ENCODE peak calls at places on chromosomes 2 and 18, in four cellular contexts. H is K562, O is A549, Q is GM12878. V is an unnamed sample.

GRCh38 chr2:225543626-225544025 is 144.1 kb downstream of the NYAP2 start:
- DNase-seq in H (no peak), O (no peak), Q (no peak), V (no peak)

GRCh38 chr2:85644909-85645308 is 23.1 kb downstream of the SFTPB start:
- DNase-seq in H (no peak), O (no peak), Q (no peak), V (no peak)

GRCh38 chr2:229282758-229283546 is 11.9 kb upstream of the PID1 start:
- DNase-seq in H (no peak), O (no peak), Q (no peak), V (no peak)

GRCh38 chr18:34528177-34528576 is 181.9 kb upstream of the DTNA start:
- DNase-seq in H (no peak), O (no peak), Q (no peak), V (no peak)

GRCh38 chr2:111032721-111033532 is 87.8 kb upstream of the BCL2L11 start:
- DNase-seq in H (no peak), O (peak), Q (no peak), V (no peak)

GRCh38 chr2:98835831-98836385 is 100.1 kb downstream of the CRACDL start:
- DNase-seq in H (no peak), O (no peak), Q (peak), V (no peak)

GRCh38 chr2:152446213-152446612 is 111.2 kb downstream of the FMNL2 start:
- DNase-seq in H (no peak), O (no peak), Q (no peak), V (no peak)

GRCh38 chr2:219460424-219460926 is 25.8 kb downstream of the SPEG start:
- DNase-seq in H (peak), O (no peak), Q (no peak), V (peak)

GRCh38 chr2:28558421-28558820 is 62.6 kb downstream of the PLB1 start:
- DNase-seq in H (no peak), O (no peak), Q (no peak), V (no peak)

GRCh38 chr2:44167908-44168683 is 579 bp upstream of the PPM1B start:
- DNase-seq in H (peak), O (peak), Q (peak), V (peak)

GRCh38 chr2:13542061-13542460 is 825.3 kb downstream of the TRIB2 start:
- DNase-seq in H (no peak), O (no peak), Q (no peak), V (no peak)

GRCh38 chr2:13545320-13545719 is 828.6 kb downstream of the TRIB2 start:
- DNase-seq in H (no peak), O (no peak), Q (no peak), V (no peak)

GRCh38 chr2:13546131-13546530 is 829.4 kb downstream of the TRIB2 start:
- DNase-seq in H (no peak), O (no peak), Q (no peak), V (no peak)

GRCh38 chr2:13543550-13543949 is 826.8 kb downstream of the TRIB2 start:
- DNase-seq in H (no peak), O (no peak), Q (no peak), V (no peak)

GRCh38 chr2:13542642-13543041 is 825.9 kb downstream of the TRIB2 start:
- DNase-seq in H (no peak), O (no peak), Q (no peak), V (no peak)
- TF ChIP-seq EP300 in H (no peak), O (no peak), Q (no peak), V (no peak)

GRCh38 chr2:23363831-23364230 is 21.1 kb upstream of the KLHL29 start:
- DNase-seq in H (no peak), O (no peak), Q (no peak), V (peak)

GRCh38 chr2:23363268-23363667 is 21.7 kb upstream of the KLHL29 start:
- DNase-seq in H (no peak), O (no peak), Q (no peak), V (no peak)

GRCh38 chr2:23366720-23367119 is 18.3 kb upstream of the KLHL29 start:
- DNase-seq in H (no peak), O (peak), Q (no peak), V (no peak)

GRCh38 chr2:23373666-23374065 is 11.3 kb upstream of the KLHL29 start:
- DNase-seq in H (no peak), O (no peak), Q (no peak), V (no peak)

DNA sequence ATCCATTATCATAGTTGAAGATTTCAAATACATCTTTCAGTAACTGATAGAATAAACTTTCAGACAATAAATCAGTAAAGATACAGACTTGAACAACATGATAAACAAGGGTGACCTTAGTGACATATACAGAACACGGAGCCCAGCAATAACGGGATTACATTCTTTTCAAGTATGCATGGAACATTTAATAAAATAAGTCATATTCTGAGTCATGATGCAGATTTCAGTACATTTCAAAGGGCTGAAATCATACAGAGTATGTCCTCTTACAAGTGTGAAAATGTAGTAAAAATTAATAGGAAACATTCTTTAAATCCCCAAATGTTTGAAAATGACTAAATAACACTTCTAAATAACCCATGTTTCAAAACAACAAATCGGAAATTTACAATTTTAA is 17.2 kb upstream of the KLHL29 start:
- DNase-seq in H (no peak), O (no peak), Q (no peak), V (no peak)
- TF ChIP-seq RCOR1 in H (no peak), O (no peak), Q (no peak), V (no peak)

DNA sequence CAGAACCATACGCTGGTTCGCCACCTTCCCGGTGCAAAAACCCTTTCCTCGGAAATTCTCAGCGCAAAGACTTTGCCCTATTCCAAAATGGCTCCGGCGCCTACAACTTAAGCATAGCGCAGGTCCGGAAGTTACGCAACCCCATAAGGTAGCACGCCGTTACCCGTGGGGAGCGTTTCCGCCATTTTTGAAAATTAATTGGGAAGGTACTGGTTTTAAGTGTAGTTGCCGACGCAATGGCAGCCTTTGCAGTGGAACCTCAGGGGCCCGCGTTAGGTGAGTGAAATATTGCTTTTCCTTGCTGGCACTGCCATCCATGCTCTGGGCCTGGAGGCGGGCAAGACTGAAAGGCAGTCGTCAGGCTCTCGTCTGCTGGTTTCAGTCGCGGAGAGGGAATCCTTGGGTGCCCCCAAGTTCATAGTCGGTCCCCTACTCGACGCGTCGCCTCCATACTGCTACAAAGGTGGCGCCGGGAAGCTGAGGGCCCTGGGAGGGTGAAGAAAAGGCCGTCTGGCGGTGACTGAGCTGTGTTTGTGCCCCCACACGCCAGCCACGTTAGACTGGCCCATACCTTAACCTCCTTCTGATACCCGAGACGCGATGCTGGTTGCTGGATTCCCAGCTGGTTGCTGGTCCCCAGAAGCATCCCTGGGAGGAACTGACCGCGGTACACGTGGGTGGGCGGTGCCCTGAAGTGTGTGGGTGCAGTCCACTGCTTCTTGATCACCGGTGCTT is at the start of gene NUP35:
- DNase-seq in H (peak), O (peak), Q (peak), V (peak)
- TF ChIP-seq EP300 in H (peak), O (no peak), Q (no peak), V (no peak)

GRCh38 chr2:190871539-190871938 is 9.1 kb upstream of the GLS start:
- DNase-seq in H (no peak), O (no peak), Q (no peak), V (no peak)

GRCh38 chr2:190876641-190877040 is 4.0 kb upstream of the GLS start:
- DNase-seq in H (no peak), O (no peak), Q (no peak), V (no peak)

GRCh38 chr2:190879474-190880373 is 897 bp upstream of the GLS start:
- DNase-seq in H (no peak), O (no peak), Q (no peak), V (no peak)

GRCh38 chr2:190880374-190881073 is at the start of gene GLS:
- DNase-seq in H (peak), O (peak), Q (peak), V (peak)

GRCh38 chr2:190875881-190876280 is 4.7 kb upstream of the GLS start:
- DNase-seq in H (no peak), O (no peak), Q (no peak), V (no peak)
- TF ChIP-seq RCOR1 in H (no peak), O (no peak), Q (no peak), V (no peak)

DNA sequence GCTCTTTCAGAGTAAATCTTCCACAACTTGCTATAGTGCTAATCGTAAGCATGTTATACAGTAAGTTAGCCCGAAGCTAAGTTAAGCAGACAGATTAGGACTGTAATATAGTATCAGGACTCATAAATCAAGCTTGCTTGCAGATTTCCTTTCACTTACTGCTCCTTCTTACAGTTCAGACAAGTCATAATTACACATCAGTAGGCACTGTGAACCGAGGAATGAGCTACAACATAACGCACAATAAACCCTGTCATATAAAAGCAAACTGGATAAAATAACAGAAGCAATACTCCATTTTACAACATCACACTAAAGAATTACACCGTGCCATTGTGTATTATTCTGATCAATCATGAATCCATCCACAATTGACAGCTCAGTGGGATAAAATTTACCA is 832.6 kb upstream of the ZEB2 start:
- DNase-seq in H (no peak), O (no peak), Q (no peak), V (no peak)
- TF ChIP-seq EP300 in H (no peak), O (no peak), Q (no peak), V (no peak)

DNA sequence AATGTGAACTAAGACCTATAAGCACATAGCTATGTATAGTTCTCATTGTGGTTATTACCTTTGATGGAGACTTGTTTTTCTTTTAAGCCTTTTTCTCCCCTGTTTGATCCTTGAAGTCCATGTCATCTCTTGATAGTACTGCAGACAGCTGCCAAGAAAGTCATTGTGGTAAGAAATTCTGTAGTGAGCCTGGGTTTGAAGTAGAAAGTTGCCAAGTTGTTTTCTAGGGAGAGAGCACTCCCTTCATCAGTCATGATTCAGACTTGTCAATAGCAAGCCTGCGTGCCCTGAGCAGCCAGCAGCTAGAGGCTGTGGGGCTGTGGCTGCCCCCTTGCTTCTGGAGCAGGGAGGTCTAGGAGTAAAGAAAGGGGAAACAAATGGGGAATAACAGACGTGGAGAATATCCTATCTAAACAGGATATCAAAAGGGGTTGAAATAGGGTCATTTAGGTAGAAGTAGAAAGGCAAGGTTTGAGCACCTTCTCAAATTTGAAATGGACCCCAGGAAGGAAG is 8.4 kb downstream of the SP5 start:
- DNase-seq in H (no peak), O (no peak), Q (no peak), V (no peak)
- TF ChIP-seq RCOR1 in H (no peak), O (no peak), Q (no peak), V (no peak)

GRCh38 chr18:11849845-11850747 is 1.1 kb upstream of the CHMP1B start:
- DNase-seq in H (peak), O (peak), Q (no peak), V (peak)
- TF ChIP-seq EP300 in H (peak), O (peak), Q (peak), V (no peak)

GRCh38 chr2:164696634-164697033 is 75.4 kb upstream of the GRB14 start:
- DNase-seq in H (no peak), O (peak), Q (no peak), V (peak)
- TF ChIP-seq RCOR1 in H (no peak), O (no peak), Q (no peak), V (peak)